ENCODE peak calls at places on chromosomes 7 and 10, in six cellular contexts. C is breast epithelium, X is stomach, Y is endothelial cell of umbilical vein, J is sigmoid colon, O is HCT116. W is an unnamed sample.

GRCh38 chr7:44969701-44970494 is 8.9 kb downstream of the MYO1G start:
- DNase-seq in O (no peak), Y (no peak), C (no peak), X (no peak), J (peak), W (peak)

GRCh38 chr7:11191574-11192220 is 218.0 kb downstream of the PHF14 start:
- DNase-seq in X (no peak), Y (no peak), C (no peak), J (no peak), O (no peak), W (no peak)

GRCh38 chr10:126663880-126664279 is 6.6 kb downstream of the C10orf90 start:
- DNase-seq in O (no peak), X (no peak), J (no peak), C (no peak), Y (no peak), W (no peak)

GRCh38 chr10:8752146-8752843 is 697.8 kb downstream of the GATA3 start:
- DNase-seq in J (no peak), C (no peak), O (no peak), Y (no peak), X (no peak), W (no peak)

GRCh38 chr7:31126976-31127375 is 74.9 kb downstream of the ADCYAP1R1 start:
- DNase-seq in X (no peak), O (no peak), C (no peak), J (no peak), Y (peak), W (no peak)

GRCh38 chr10:78178940-78179339 is 145.3 kb downstream of the RPS24 start:
- DNase-seq in Y (no peak), O (no peak), C (no peak), J (no peak), X (peak), W (no peak)

GRCh38 chr7:70696139-70696782 is 435.7 kb upstream of the GALNT17 start:
- DNase-seq in Y (no peak), X (no peak), O (no peak), J (no peak), C (no peak), W (no peak)

GRCh38 chr10:94361161-94361794 is 1.5 kb downstream of the NOC3L start:
- DNase-seq in Y (peak), X (peak), O (no peak), C (no peak), J (no peak), W (no peak)

GRCh38 chr7:90455163-90456030 is 14.0 kb upstream of the PTTG1IP2 start:
- DNase-seq in X (no peak), Y (peak), J (no peak), C (no peak), O (peak), W (no peak)

GRCh38 chr10:16425449-16425848 is 11.4 kb upstream of the PTER start:
- DNase-seq in Y (no peak), X (no peak), J (no peak), O (no peak), C (no peak), W (no peak)

GRCh38 chr10:21513035-21513434 is 12.4 kb downstream of the SKIDA1 start:
- DNase-seq in Y (no peak), O (no peak), C (no peak), J (no peak), X (no peak), W (no peak)

GRCh38 chr10:113266152-113266551 is 286.7 kb upstream of the HABP2 start:
- DNase-seq in J (no peak), X (no peak), C (no peak), Y (no peak), O (no peak), W (no peak)

GRCh38 chr10:95756796-95757657 is 1.1 kb downstream of the ENTPD1 start:
- DNase-seq in X (no peak), J (no peak), C (no peak), Y (peak), O (no peak), W (no peak)

GRCh38 chr10:95758351-95759025 is 2.5 kb downstream of the ENTPD1 start:
- DNase-seq in J (no peak), O (no peak), C (no peak), Y (peak), X (no peak), W (no peak)

GRCh38 chr10:95756061-95756751 is at the start of gene ENTPD1:
- DNase-seq in Y (peak), J (no peak), X (no peak), C (no peak), O (no peak), W (no peak)

GRCh38 chr10:95759233-95759826 is 3.4 kb downstream of the ENTPD1 start:
- DNase-seq in Y (peak), C (no peak), X (no peak), J (no peak), O (no peak), W (no peak)

GRCh38 chr10:95755511-95756004 is 405 bp upstream of the ENTPD1 start:
- DNase-seq in Y (peak), J (peak), X (peak), O (no peak), C (no peak), W (peak)
- TF ChIP-seq POLR2A in Y (no peak), J (no peak), X (no peak), O (no peak), C (no peak), W (no peak)

GRCh38 chr7:74207586-74207985 is 2.2 kb upstream of the LAT2 start:
- DNase-seq in O (no peak), C (no peak), J (no peak), X (no peak), Y (no peak), W (peak)

GRCh38 chr7:74203956-74204615 is 5.7 kb upstream of the LAT2 start:
- DNase-seq in J (peak), X (no peak), Y (no peak), C (no peak), O (no peak), W (no peak)

GRCh38 chr7:74203157-74203556 is 6.6 kb upstream of the LAT2 start:
- DNase-seq in Y (peak), J (peak), C (no peak), O (no peak), X (peak), W (peak)

DNA sequence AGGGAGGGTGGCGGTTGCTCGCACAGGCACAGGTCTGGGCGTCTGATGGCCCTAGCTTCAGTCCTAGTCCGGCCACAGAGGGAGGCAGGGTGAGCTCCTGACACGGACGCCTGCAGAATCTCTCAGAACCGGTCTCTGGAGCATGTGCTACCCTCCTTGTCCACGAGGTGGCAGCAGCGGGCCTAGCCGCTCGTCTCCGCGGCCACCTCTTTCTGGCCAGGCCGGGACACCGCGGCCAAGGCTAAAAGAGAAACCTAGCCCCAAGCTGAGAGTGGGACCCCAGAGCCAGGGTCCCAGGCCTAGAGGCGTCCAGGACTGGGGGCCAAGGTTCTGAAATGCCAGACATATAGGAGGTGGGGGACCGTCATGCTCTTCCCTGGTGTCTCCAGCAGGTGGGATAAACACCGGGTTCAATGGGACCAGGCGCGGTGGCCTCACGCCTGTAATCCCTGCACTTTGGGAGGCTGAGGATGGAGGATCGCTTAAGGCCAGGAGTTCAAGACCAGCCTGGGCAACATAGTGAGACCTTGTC is 3.2 kb upstream of the LAT2 start:
- DNase-seq in Y (peak), O (peak), C (peak), X (peak), J (peak), W (peak)
- TF ChIP-seq POLR2AphosphoS5 in Y (no peak), O (no peak), C (no peak), X (no peak), J (no peak), W (peak)

GRCh38 chr10:74050653-74051052 is 52.7 kb downstream of the VCL start:
- DNase-seq in O (no peak), C (no peak), X (no peak), Y (no peak), J (no peak), W (no peak)
- H3K27ac ChIP-seq in O (no peak), C (no peak), X (no peak), Y (no peak), J (peak), W (no peak)

GRCh38 chr10:47443145-47443544 is 40.8 kb downstream of the ANXA8 start:
- DNase-seq in J (no peak), O (no peak), C (peak), X (no peak), Y (no peak), W (no peak)
- TF ChIP-seq POLR2A in J (no peak), O (no peak), C (no peak), X (no peak), Y (no peak), W (no peak)

DNA sequence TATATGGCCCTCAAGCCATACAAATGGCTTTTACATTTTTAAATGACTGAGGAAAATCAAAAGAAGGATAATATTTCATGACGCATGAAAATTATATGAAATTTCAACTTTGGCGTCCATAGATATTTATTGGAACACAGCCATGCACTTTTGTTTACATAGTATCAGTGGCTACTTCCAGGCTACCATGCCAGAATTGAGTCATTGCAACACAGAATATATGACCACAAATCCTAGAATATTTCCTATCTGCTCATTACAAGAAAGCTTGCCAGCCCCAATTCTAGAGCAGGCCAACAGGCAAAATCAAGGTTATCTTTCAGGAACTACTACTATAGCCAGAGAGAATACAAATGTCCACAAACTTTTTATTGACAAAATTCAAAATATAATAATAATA is 29.2 kb downstream of the AFAP1L2 start:
- DNase-seq in J (no peak), C (no peak), O (no peak), X (no peak), Y (peak), W (no peak)
- TF ChIP-seq POLR2AphosphoS5 in J (no peak), C (no peak), O (no peak), X (no peak), Y (peak), W (no peak)

GRCh38 chr7:151008511-151009323 is 15.6 kb downstream of the ATG9B start:
- DNase-seq in J (no peak), X (no peak), Y (peak), C (peak), O (peak), W (peak)
- H3K27ac ChIP-seq in J (no peak), X (no peak), Y (peak), C (no peak), O (peak), W (peak)

GRCh38 chr10:102420810-102421644 is at the start of gene FBXL15:
- DNase-seq in J (peak), C (peak), O (peak), X (peak), Y (peak), W (peak)
- TF ChIP-seq POLR2A in J (peak), C (no peak), O (peak), X (no peak), Y (peak), W (no peak)

GRCh38 chr7:15462721-15463389 is 99.0 kb downstream of the AGMO start:
- DNase-seq in X (no peak), Y (peak), J (no peak), O (no peak), C (no peak), W (no peak)

GRCh38 chr7:15459018-15459621 is 102.7 kb downstream of the AGMO start:
- DNase-seq in X (no peak), J (no peak), O (no peak), Y (no peak), C (no peak), W (no peak)

GRCh38 chr7:15463801-15464761 is 97.7 kb downstream of the AGMO start:
- DNase-seq in X (no peak), O (no peak), C (no peak), J (no peak), Y (no peak), W (no peak)

GRCh38 chr7:15464762-15465144 is 97.1 kb downstream of the AGMO start:
- DNase-seq in O (no peak), Y (no peak), C (no peak), J (no peak), X (no peak), W (no peak)

GRCh38 chr7:15461576-15461975 is 100.2 kb downstream of the AGMO start:
- DNase-seq in J (no peak), X (no peak), O (no peak), C (no peak), Y (peak), W (no peak)
- TF ChIP-seq POLR2AphosphoS5 in J (no peak), X (no peak), O (no peak), C (no peak), Y (no peak), W (no peak)

DNA sequence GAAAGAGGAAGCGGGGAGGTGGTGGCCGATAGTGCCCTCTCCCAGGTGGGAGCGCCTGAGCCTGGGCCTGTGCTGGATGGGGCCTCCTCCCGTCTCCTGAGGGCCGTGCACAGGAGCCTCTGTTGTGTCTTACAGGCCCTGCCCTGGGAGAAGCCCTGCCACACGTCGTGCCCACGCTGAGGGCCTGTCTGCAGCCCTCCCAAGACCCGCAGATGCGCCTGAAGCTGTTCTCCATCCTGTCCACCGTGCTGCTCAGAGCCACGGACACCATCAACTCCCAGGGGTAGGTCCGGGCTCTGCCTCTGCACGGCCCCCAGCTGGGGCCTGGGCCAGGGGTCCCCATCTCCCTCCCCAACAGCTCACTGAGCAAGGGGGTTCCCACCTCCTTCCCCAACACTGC is 43.3 kb upstream of the PRKAR1B start:
- DNase-seq in X (no peak), J (no peak), O (no peak), Y (no peak), C (no peak), W (no peak)
- H3K27ac ChIP-seq in X (no peak), J (peak), O (no peak), Y (no peak), C (no peak), W (no peak)